ENCODE peak calls at places on chromosome 15, in nine cellular contexts. H is SIG-M5, W is bronchial epithelial cell, J is T-helper 17 cell, D is H54, L is Caco-2, Y is epithelial cell of esophagus, A is Kasumi-1, K is body of pancreas. E is an unnamed sample.

GRCh38 chr15:92409521-92409920 is 15.8 kb downstream of the ST8SIA2 start:
- DNase-seq in H (no peak), W (no peak), J (no peak), D (no peak), L (no peak), Y (no peak), A (no peak), K (no peak), E (no peak)

GRCh38 chr15:77533530-77533929 is 99.2 kb downstream of the LINGO1 start:
- DNase-seq in H (no peak), W (no peak), J (no peak), D (no peak), L (no peak), Y (no peak), A (no peak), K (no peak), E (no peak)

GRCh38 chr15:70853855-70854668 is at the start of gene LARP6:
- DNase-seq in H (no peak), W (no peak), J (no peak), D (peak; percentile 30), L (peak; percentile 58), Y (no peak), A (no peak), K (peak; percentile 53), E (no peak)

GRCh38 chr15:101296418-101297405 is 1.7 kb upstream of the SNRPA1 start:
- DNase-seq in H (no peak), W (peak; percentile 57), J (no peak), D (no peak), L (no peak), Y (peak; percentile 86), A (no peak), K (no peak), E (no peak)

GRCh38 chr15:79897380-79897678 is 515 bp upstream of the MTHFS start:
- DNase-seq in H (no peak), W (peak; percentile 35), J (no peak), D (no peak), L (no peak), Y (peak; percentile 50), A (no peak), K (no peak), E (no peak)

GRCh38 chr15:42152196-42152920 is 4.1 kb downstream of the PLA2G4F start:
- DNase-seq in H (no peak), W (peak; percentile 83), J (no peak), D (no peak), L (peak; percentile 23), Y (peak; percentile 67), A (no peak), K (no peak), E (peak; percentile 80)

GRCh38 chr15:69847625-69848024 is 250.1 kb downstream of the TLE3 start:
- DNase-seq in H (no peak), W (no peak), J (no peak), D (no peak), L (no peak), Y (no peak), A (no peak), K (no peak), E (no peak)

GRCh38 chr15:82047493-82048446 is 2.0 kb upstream of the MEX3B start:
- DNase-seq in H (no peak), W (peak; percentile 43), J (no peak), D (no peak), L (no peak), Y (peak; percentile 54), A (no peak), K (peak; percentile 8), E (no peak)

GRCh38 chr15:86623236-86623635 is 543.6 kb downstream of the AGBL1 start:
- DNase-seq in H (no peak), W (no peak), J (no peak), D (no peak), L (no peak), Y (no peak), A (no peak), K (no peak), E (no peak)